ENCODE peak calls at places on chromosomes 12 and 14, in four cellular contexts. H is T-helper 2 cell; J is activated naive CD4-positive, alpha-beta T cell; F is upper lobe of right lung. N is an unnamed sample.

GRCh38 chr12:115835445-115835844 is 442.0 kb downstream of the MED13L start:
- DNase-seq in H (no peak), J (no peak), F (no peak), N (no peak)

GRCh38 chr12:21815306-21816062 is 41.0 kb upstream of the KCNJ8 start:
- DNase-seq in H (no peak), J (no peak), F (no peak), N (no peak)

GRCh38 chr12:2768224-2768961 is 26.4 kb upstream of the FKBP4 start:
- DNase-seq in H (no peak), J (no peak), F (no peak), N (no peak)

GRCh38 chr12:75571204-75571603 is 59.8 kb upstream of the KRR1 start:
- DNase-seq in H (no peak), J (no peak), F (no peak), N (no peak)

GRCh38 chr12:121580959-121581680 is at the start of gene KDM2B:
- DNase-seq in H (peak; percentile 37), J (no peak), F (no peak), N (no peak)

GRCh38 chr12:123265851-123266678 is 5.6 kb downstream of the CDK2AP1 start:
- DNase-seq in H (no peak), J (no peak), F (no peak), N (no peak)

GRCh38 chr14:90579088-90579487 is 182.3 kb downstream of the CALM1 start:
- DNase-seq in H (no peak), J (no peak), F (peak; percentile 34), N (no peak)

GRCh38 chr14:30345511-30345910 is 213.4 kb upstream of the G2E3 start:
- DNase-seq in H (no peak), J (no peak), F (no peak), N (no peak)

GRCh38 chr14:100554082-100554677 is 33.0 kb downstream of the BEGAIN start:
- DNase-seq in H (no peak), J (no peak), F (peak; percentile 74), N (no peak)

GRCh38 chr14:95388699-95389098 is 69.0 kb upstream of the CLMN start:
- DNase-seq in H (no peak), J (no peak), F (no peak), N (peak; percentile 11)

GRCh38 chr12:42173961-42174521 is 29.4 kb upstream of the GXYLT1 start:
- DNase-seq in H (no peak), J (no peak), F (no peak), N (no peak)

GRCh38 chr14:102539544-102540309 is 30.2 kb upstream of the ANKRD9 start:
- DNase-seq in H (no peak), J (no peak), F (no peak), N (no peak)

GRCh38 chr14:85601246-85601645 is 71.3 kb downstream of the FLRT2 start:
- DNase-seq in H (no peak), J (no peak), F (no peak), N (no peak)

GRCh38 chr14:90561031-90561430 is 164.2 kb downstream of the CALM1 start:
- DNase-seq in H (no peak), J (no peak), F (no peak), N (no peak)

GRCh38 chr12:104870797-104871196 is 87.3 kb downstream of the SLC41A2 start:
- DNase-seq in H (no peak), J (no peak), F (no peak), N (no peak)

N was measured in type B pancreatic cell.